ENCODE peak calls at places on chromosomes 1 and 21, in six cellular contexts. N is astrocyte of the hippocampus; B is activated CD8-positive, alpha-beta memory T cell treated with anti-CD3 and anti-CD28 coated beads, Interleukin-2, amount 50 U/mL, for 4 hours; L is HT1080; T is C1 segment of cervical spinal cord; H is mucosa of descending colon. K is an unnamed sample.

GRCh38 chr1:93591833-93592635 is 89.6 kb downstream of the BCAR3 start:
- DNase-seq in T (no peak), N (peak), B (no peak), H (peak), L (peak), K (no peak)

GRCh38 chr1:173213665-173214064 is 6.5 kb upstream of the TNFSF4 start:
- DNase-seq in H (no peak), L (no peak), N (no peak), B (no peak), T (no peak), K (no peak)

GRCh38 chr1:40053138-40053887 is 12.8 kb downstream of the CAP1 start:
- DNase-seq in L (no peak), B (no peak), H (no peak), T (no peak), N (no peak), K (no peak)

GRCh38 chr1:113147826-113148225 is 74.8 kb downstream of the LRIG2 start:
- DNase-seq in L (no peak), H (no peak), N (no peak), T (no peak), B (no peak), K (no peak)

GRCh38 chr1:151990058-151990855 is 3.4 kb downstream of the S100A10 start:
- DNase-seq in T (no peak), L (no peak), B (no peak), H (no peak), N (no peak), K (no peak)

GRCh38 chr21:26843912-26844257 is 1.3 kb downstream of the ADAMTS1 start:
- DNase-seq in N (peak), L (no peak), H (no peak), T (no peak), B (no peak), K (no peak)

GRCh38 chr1:58900401-58900800 is 116.6 kb upstream of the JUN start:
- DNase-seq in H (no peak), N (no peak), B (no peak), L (no peak), T (no peak), K (no peak)

GRCh38 chr1:158121604-158122254 is 59.0 kb upstream of the CD1D start:
- DNase-seq in N (peak), H (peak), B (peak), T (no peak), L (peak), K (no peak)

GRCh38 chr1:223214272-223214807 is 71.3 kb upstream of the TLR5 start:
- DNase-seq in B (no peak), N (no peak), T (no peak), H (no peak), L (no peak), K (no peak)

GRCh38 chr1:185696419-185697150 is 37.6 kb upstream of the HMCN1 start:
- DNase-seq in T (no peak), L (no peak), H (no peak), B (no peak), N (no peak), K (no peak)

GRCh38 chr21:41458121-41458520 is 32.1 kb downstream of the MX1 start:
- DNase-seq in T (no peak), N (no peak), L (no peak), B (no peak), H (no peak), K (no peak)

GRCh38 chr1:221670081-221670480 is 71.8 kb downstream of the DUSP10 start:
- DNase-seq in L (peak), T (no peak), B (no peak), H (no peak), N (no peak), K (no peak)

GRCh38 chr1:178871551-178872320 is 859 bp upstream of the ANGPTL1 start:
- DNase-seq in L (no peak), B (no peak), N (no peak), T (no peak), H (no peak), K (no peak)

GRCh38 chr1:164659621-164660414 is 100.8 kb downstream of the PBX1 start:
- DNase-seq in L (no peak), T (no peak), N (no peak), H (peak), B (no peak), K (no peak)

GRCh38 chr1:234607091-234608025 is 2.6 kb downstream of the IRF2BP2 start:
- DNase-seq in L (peak), N (peak), H (peak), B (peak), T (peak), K (no peak)

GRCh38 chr21:33608559-33608958 is 20.1 kb upstream of the DONSON start:
- DNase-seq in B (no peak), T (no peak), N (no peak), L (peak), H (no peak), K (no peak)

GRCh38 chr1:1305300-1306069 is 2.2 kb downstream of the ACAP3 start:
- DNase-seq in H (peak), B (peak), L (peak), N (peak), T (no peak), K (peak)

GRCh38 chr1:153945795-153946621 is 510 bp downstream of the DENND4B start:
- DNase-seq in N (peak), B (peak), L (peak), T (peak), H (peak), K (peak)

GRCh38 chr21:32048353-32048752 is 175.5 kb downstream of the HUNK start:
- DNase-seq in N (no peak), L (no peak), B (no peak), H (no peak), T (no peak), K (no peak)

GRCh38 chr1:157622471-157622870 is 24.6 kb upstream of the FCRL4 start:
- DNase-seq in T (no peak), L (no peak), N (no peak), H (no peak), B (no peak), K (no peak)

GRCh38 chr1:247146671-247147070 is 25.1 kb downstream of the ZNF124 start:
- DNase-seq in L (no peak), T (no peak), B (no peak), H (no peak), N (no peak), K (no peak)

GRCh38 chr1:222167111-222167510 is 380.8 kb downstream of the HHIPL2 start:
- DNase-seq in H (peak), L (peak), B (no peak), N (peak), T (no peak), K (no peak)

GRCh38 chr1:44030606-44031050 is 634 bp downstream of the SLC6A9 start:
- DNase-seq in T (peak), N (peak), H (no peak), L (peak), B (peak), K (no peak)

GRCh38 chr1:43069481-43070050 is 102.5 kb downstream of the EBNA1BP2 start:
- DNase-seq in T (no peak), L (no peak), H (no peak), N (peak), B (no peak), K (no peak)

GRCh38 chr1:198265073-198265661 is 108.4 kb downstream of the NEK7 start:
- DNase-seq in T (no peak), L (no peak), H (no peak), N (peak), B (no peak), K (no peak)

GRCh38 chr21:46097826-46098286 is at the start of gene COL6A2:
- DNase-seq in B (peak), H (peak), L (no peak), N (peak), T (no peak), K (no peak)

GRCh38 chr1:30923597-30923996 is 15.0 kb upstream of the SDC3 start:
- DNase-seq in T (no peak), N (peak), L (peak), B (no peak), H (no peak), K (no peak)